ENCODE peak calls at places on chromosomes 3 and 15, in four cellular contexts. I is tibial nerve, H is Peyer's patch, Z is pancreas. P is an unnamed sample.

GRCh38 chr3:188687389-188687788 is 484.4 kb upstream of the TPRG1 start:
- DNase-seq in I (no peak), H (no peak), Z (no peak), P (peak)

GRCh38 chr3:180332608-180333007 is 269.4 kb upstream of the TTC14 start:
- DNase-seq in I (no peak), H (no peak), Z (no peak), P (no peak)

GRCh38 chr15:43903864-43904290 is 77.1 kb downstream of the WDR76 start:
- DNase-seq in I (no peak), H (peak), Z (no peak), P (peak)

GRCh38 chr3:157135671-157136396 is 24.1 kb downstream of the CCNL1 start:
- DNase-seq in I (no peak), H (no peak), Z (no peak), P (no peak)

GRCh38 chr3:63753567-63753966 is 65.5 kb upstream of the C3orf49 start:
- DNase-seq in I (no peak), H (no peak), Z (no peak), P (peak)

GRCh38 chr15:54273928-54274327 is 295.7 kb downstream of the UNC13C start:
- DNase-seq in I (no peak), H (no peak), Z (no peak), P (peak)

GRCh38 chr3:186327912-186328487 is 34.0 kb downstream of the DGKG start:
- DNase-seq in I (no peak), H (no peak), Z (no peak), P (no peak)

GRCh38 chr3:127814325-127814781 is 8.0 kb downstream of the MGLL start:
- DNase-seq in I (no peak), H (no peak), Z (no peak), P (no peak)

GRCh38 chr15:90037961-90038633 is 37.0 kb downstream of the ZNF710 start:
- DNase-seq in I (no peak), H (no peak), Z (peak), P (no peak)

GRCh38 chr3:19146685-19147650 is 1.3 kb upstream of the KCNH8 start:
- DNase-seq in I (peak), H (peak), Z (peak), P (peak)

GRCh38 chr3:185175370-185175987 is 22.6 kb upstream of the C3orf70 start:
- DNase-seq in I (peak), H (no peak), Z (no peak), P (peak)

GRCh38 chr3:31407665-31408064 is 125.1 kb upstream of the STT3B start:
- DNase-seq in I (no peak), H (no peak), Z (no peak), P (no peak)

GRCh38 chr3:67635257-67635656 is 19.2 kb downstream of the SUCLG2 start:
- DNase-seq in I (no peak), H (no peak), Z (no peak), P (no peak)

GRCh38 chr3:154168998-154169880 is 48.0 kb downstream of the ARHGEF26 start:
- DNase-seq in I (no peak), H (no peak), Z (no peak), P (no peak)

GRCh38 chr15:99248000-99248727 is 1.2 kb downstream of the TTC23 start:
- DNase-seq in I (no peak), H (no peak), Z (no peak), P (no peak)

GRCh38 chr3:43215684-43216336 is 70.5 kb upstream of the SNRK start:
- DNase-seq in I (no peak), H (no peak), Z (no peak), P (no peak)

GRCh38 chr15:90560229-90560771 is 30.6 kb downstream of the CRTC3 start:
- DNase-seq in I (peak), H (no peak), Z (no peak), P (no peak)

GRCh38 chr15:45429974-45430792 is 51.8 kb upstream of the GATM start:
- DNase-seq in I (peak), H (peak), Z (peak), P (peak)

GRCh38 chr3:10957976-10958749 is 34.4 kb upstream of the SLC6A1 start:
- DNase-seq in I (no peak), H (no peak), Z (no peak), P (no peak)

GRCh38 chr3:126969586-126969985 is 13.3 kb upstream of the PLXNA1 start:
- DNase-seq in I (no peak), H (no peak), Z (no peak), P (no peak)

GRCh38 chr3:114057011-114057347 is 442 bp downstream of the QTRT2 start:
- DNase-seq in I (no peak), H (no peak), Z (no peak), P (no peak)

GRCh38 chr3:128226794-128227399 is 73.6 kb downstream of the EEFSEC start:
- DNase-seq in I (no peak), H (no peak), Z (peak), P (peak)

GRCh38 chr3:52454235-52454937 is 545 bp upstream of the TNNC1 start:
- DNase-seq in I (no peak), H (no peak), Z (no peak), P (no peak)

DNA sequence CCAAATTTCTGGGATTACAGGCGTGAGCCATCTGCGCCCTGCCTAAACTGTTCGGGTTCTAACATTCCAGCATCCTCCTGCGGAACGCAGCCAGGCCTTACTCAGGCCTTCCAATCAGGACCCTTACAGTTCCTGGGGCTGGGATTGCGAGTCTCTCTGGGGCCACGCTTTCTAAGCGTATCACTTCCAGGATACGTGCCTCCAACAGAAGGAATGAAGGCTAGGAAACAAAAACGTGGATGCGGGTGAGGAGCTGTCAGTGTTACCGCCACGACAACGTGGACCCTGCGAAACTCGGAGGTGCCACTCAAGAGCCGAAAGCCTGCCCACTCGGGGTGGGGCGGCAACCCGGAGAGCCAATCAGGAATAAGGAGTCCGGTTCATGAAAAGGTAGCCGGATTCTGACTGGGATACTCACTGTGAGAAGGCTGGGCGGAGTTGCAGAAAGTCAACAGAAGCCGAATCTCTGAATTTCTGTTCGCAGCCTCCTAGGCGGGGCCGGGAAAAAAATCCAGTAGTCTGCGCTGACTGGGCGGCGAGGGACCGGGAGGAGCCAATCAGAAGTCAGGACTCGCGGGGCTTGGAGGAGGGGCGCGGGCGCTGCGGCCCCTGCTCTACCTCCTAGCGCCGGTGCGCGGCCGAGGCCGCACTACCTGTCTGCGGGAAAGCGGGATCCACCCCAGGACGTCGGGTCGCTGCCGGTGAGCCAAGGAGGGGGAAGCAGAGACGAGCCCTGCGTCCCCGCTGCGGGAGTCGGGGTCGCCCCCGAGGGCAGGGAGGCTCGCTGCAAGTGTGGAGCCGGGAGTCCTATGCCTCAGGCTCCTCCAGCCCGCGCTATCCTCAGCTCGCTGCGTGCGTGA is at the start of gene HYKK:
- DNase-seq in I (peak), H (peak), Z (peak), P (peak)
- TF ChIP-seq CTCF in I (no peak), H (no peak), Z (no peak), P (no peak)

GRCh38 chr3:9149566-9149965 is 99.9 kb downstream of the SRGAP3 start:
- DNase-seq in I (no peak), H (no peak), Z (no peak), P (no peak)

GRCh38 chr3:9151240-9151639 is 98.2 kb downstream of the SRGAP3 start:
- DNase-seq in I (no peak), H (no peak), Z (no peak), P (no peak)

GRCh38 chr3:9146367-9147071 is 102.9 kb downstream of the SRGAP3 start:
- DNase-seq in I (no peak), H (peak), Z (no peak), P (no peak)

GRCh38 chr3:9147896-9148267 is 101.6 kb downstream of the SRGAP3 start:
- DNase-seq in I (no peak), H (no peak), Z (no peak), P (no peak)

DNA sequence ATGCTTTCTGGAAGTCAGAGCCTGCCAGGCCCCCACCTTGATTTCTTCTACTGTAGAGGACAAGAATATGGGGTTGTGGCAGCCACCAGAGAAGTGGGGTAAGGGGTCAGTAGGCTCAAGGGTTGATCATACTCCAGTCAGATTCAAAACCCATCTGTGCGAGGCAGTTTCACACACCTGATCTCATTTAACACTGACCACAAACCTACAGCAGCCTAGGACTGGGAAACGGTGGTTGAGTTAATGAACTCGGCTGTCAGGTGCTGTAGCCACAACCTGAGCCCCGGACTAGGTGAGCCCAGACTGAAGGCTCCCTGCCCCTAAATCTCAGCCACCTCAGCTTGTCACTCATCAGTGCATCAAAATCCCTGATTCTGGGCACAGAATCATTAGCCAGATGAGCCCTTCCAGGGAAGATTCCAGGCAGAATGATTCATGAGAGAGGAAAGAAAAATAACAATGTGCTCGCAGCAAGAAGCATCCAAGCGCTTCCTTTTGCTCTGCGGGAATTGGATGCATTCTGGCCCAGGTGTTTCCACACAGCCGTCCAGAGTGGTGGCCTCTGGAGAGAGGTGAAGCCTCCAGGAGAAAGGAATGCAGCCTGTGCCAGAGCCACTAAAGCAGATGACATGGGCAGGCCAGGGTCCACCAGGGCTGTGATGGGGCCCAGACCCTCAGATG is 102.1 kb downstream of the SRGAP3 start:
- DNase-seq in I (no peak), H (no peak), Z (no peak), P (no peak)
- TF ChIP-seq CTCF in I (no peak), H (no peak), Z (no peak), P (no peak)

GRCh38 chr15:41331833-41332787 is at the start of gene OIP5:
- DNase-seq in I (peak), H (peak), Z (peak), P (peak)
- TF ChIP-seq CTCF in I (peak), H (peak), Z (peak), P (peak)

DNA sequence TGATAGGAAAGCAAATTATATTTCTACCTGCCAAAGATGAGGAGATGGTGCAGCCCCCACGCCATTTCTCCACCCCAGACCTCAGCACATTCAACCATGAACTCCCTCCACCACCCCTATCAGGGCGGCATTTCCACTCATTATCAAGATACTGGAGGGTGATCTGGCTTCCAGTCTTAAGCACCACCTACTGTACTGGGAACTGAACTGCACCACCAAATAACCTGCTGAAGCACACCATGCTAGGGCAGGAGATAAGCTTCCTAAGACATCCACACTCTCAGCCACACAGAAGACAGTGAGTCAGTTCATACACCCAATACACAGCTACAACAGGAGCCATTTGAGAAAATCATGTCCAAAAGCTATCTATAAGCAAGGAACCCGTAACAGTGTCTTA is 98.8 kb downstream of the FGF7 start:
- DNase-seq in I (no peak), H (no peak), Z (no peak), P (no peak)
- TF ChIP-seq CTCF in I (no peak), H (no peak), Z (no peak), P (no peak)

GRCh38 chr3:54538346-54538745 is 389.5 kb downstream of the LRTM1 start:
- DNase-seq in I (no peak), H (no peak), Z (no peak), P (peak)
- TF ChIP-seq CTCF in I (no peak), H (no peak), Z (no peak), P (peak)

GRCh38 chr15:58430224-58430787 is 1.5 kb upstream of the LIPC start:
- DNase-seq in I (no peak), H (no peak), Z (no peak), P (no peak)
- TF ChIP-seq CTCF in I (no peak), H (no peak), Z (no peak), P (no peak)

DNA sequence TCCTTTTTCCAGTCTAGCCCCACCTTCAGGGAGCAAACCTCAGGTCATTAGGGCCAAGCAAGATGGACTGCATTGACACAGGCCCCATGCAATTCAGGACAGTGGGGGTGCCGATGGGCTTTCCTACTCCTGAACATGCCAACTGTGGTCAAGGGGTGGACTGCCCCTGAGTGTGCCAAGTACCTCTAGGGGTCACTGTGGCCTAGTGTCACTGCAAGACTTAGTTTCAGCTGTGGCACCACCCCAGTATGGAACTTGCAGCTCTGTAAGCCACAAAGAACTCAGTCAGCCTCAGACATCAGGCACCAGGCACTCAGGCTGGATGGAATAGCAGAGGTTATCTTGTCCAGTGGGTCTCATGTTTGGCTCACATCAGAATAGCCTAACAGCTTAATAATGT is 32.3 kb downstream of the EXOG start:
- DNase-seq in I (no peak), H (no peak), Z (no peak), P (no peak)
- TF ChIP-seq CTCF in I (no peak), H (no peak), Z (no peak), P (no peak)